ENCODE peak calls at places on chromosome 17, in seven cellular contexts. One of them, this sample, is unnamed.

GRCh38 chr17:19255279-19255678 is 18.1 kb downstream of the EPN2 start:
- DNase-seq in fibroblast of villous mesenchyme: no peak
- DNase-seq in activated T-cell treated with anti-CD3 and anti-CD28 coated beads for 1 hour: no peak
- DNase-seq in head of caudate nucleus: no peak
- DNase-seq in NK-92 treated with Interleukin-12 subunit alpha and Interleukin-12 subunit beta, amount 100 ng/mL, for 24 hours: no peak
- DNase-seq in Calu3: no peak
- DNase-seq in stimulated activated CD4-positive, alpha-beta T cell treated with anti-CD3 and anti-CD28 coated beads, Interleukin-1b, Interleukin-23, amount 100 ng/mL, for 24 hours: no peak
- DNase-seq in this sample: no peak

GRCh38 chr17:41324180-41325075 is 8.9 kb upstream of the KRTAP17-1 start:
- DNase-seq in fibroblast of villous mesenchyme: peak
- DNase-seq in activated T-cell treated with anti-CD3 and anti-CD28 coated beads for 1 hour: no peak
- DNase-seq in head of caudate nucleus: no peak
- DNase-seq in NK-92 treated with Interleukin-12 subunit alpha and Interleukin-12 subunit beta, amount 100 ng/mL, for 24 hours: no peak
- DNase-seq in Calu3: peak
- DNase-seq in stimulated activated CD4-positive, alpha-beta T cell treated with anti-CD3 and anti-CD28 coated beads, Interleukin-1b, Interleukin-23, amount 100 ng/mL, for 24 hours: no peak
- DNase-seq in this sample: no peak

GRCh38 chr17:79991924-79992656 is 43.6 kb downstream of the TBC1D16 start:
- DNase-seq in fibroblast of villous mesenchyme: peak
- DNase-seq in activated T-cell treated with anti-CD3 and anti-CD28 coated beads for 1 hour: no peak
- DNase-seq in head of caudate nucleus: no peak
- DNase-seq in NK-92 treated with Interleukin-12 subunit alpha and Interleukin-12 subunit beta, amount 100 ng/mL, for 24 hours: no peak
- DNase-seq in Calu3: peak
- DNase-seq in stimulated activated CD4-positive, alpha-beta T cell treated with anti-CD3 and anti-CD28 coated beads, Interleukin-1b, Interleukin-23, amount 100 ng/mL, for 24 hours: no peak
- DNase-seq in this sample: no peak

GRCh38 chr17:75412455-75413317 is 7.2 kb upstream of the GRB2 start:
- DNase-seq in fibroblast of villous mesenchyme: peak
- DNase-seq in activated T-cell treated with anti-CD3 and anti-CD28 coated beads for 1 hour: peak
- DNase-seq in head of caudate nucleus: no peak
- DNase-seq in NK-92 treated with Interleukin-12 subunit alpha and Interleukin-12 subunit beta, amount 100 ng/mL, for 24 hours: peak
- DNase-seq in Calu3: peak
- DNase-seq in stimulated activated CD4-positive, alpha-beta T cell treated with anti-CD3 and anti-CD28 coated beads, Interleukin-1b, Interleukin-23, amount 100 ng/mL, for 24 hours: peak
- DNase-seq in this sample: peak

GRCh38 chr17:43661699-43662431 is at the start of gene MEOX1:
- DNase-seq in fibroblast of villous mesenchyme: peak
- DNase-seq in activated T-cell treated with anti-CD3 and anti-CD28 coated beads for 1 hour: no peak
- DNase-seq in head of caudate nucleus: no peak
- DNase-seq in NK-92 treated with Interleukin-12 subunit alpha and Interleukin-12 subunit beta, amount 100 ng/mL, for 24 hours: no peak
- DNase-seq in Calu3: no peak
- DNase-seq in stimulated activated CD4-positive, alpha-beta T cell treated with anti-CD3 and anti-CD28 coated beads, Interleukin-1b, Interleukin-23, amount 100 ng/mL, for 24 hours: peak
- DNase-seq in this sample: no peak

GRCh38 chr17:8064590-8065019 is 22.9 kb downstream of the ALOX12B start:
- DNase-seq in fibroblast of villous mesenchyme: no peak
- DNase-seq in activated T-cell treated with anti-CD3 and anti-CD28 coated beads for 1 hour: no peak
- DNase-seq in head of caudate nucleus: no peak
- DNase-seq in NK-92 treated with Interleukin-12 subunit alpha and Interleukin-12 subunit beta, amount 100 ng/mL, for 24 hours: no peak
- DNase-seq in Calu3: no peak
- DNase-seq in stimulated activated CD4-positive, alpha-beta T cell treated with anti-CD3 and anti-CD28 coated beads, Interleukin-1b, Interleukin-23, amount 100 ng/mL, for 24 hours: no peak
- DNase-seq in this sample: no peak

GRCh38 chr17:75552847-75553552 is 27.5 kb downstream of the LLGL2 start:
- DNase-seq in fibroblast of villous mesenchyme: peak
- DNase-seq in activated T-cell treated with anti-CD3 and anti-CD28 coated beads for 1 hour: no peak
- DNase-seq in head of caudate nucleus: no peak
- DNase-seq in NK-92 treated with Interleukin-12 subunit alpha and Interleukin-12 subunit beta, amount 100 ng/mL, for 24 hours: no peak
- DNase-seq in Calu3: no peak
- DNase-seq in stimulated activated CD4-positive, alpha-beta T cell treated with anti-CD3 and anti-CD28 coated beads, Interleukin-1b, Interleukin-23, amount 100 ng/mL, for 24 hours: no peak
- DNase-seq in this sample: no peak

GRCh38 chr17:66175892-66176291 is 16.0 kb downstream of the CEP112 start:
- DNase-seq in fibroblast of villous mesenchyme: no peak
- DNase-seq in activated T-cell treated with anti-CD3 and anti-CD28 coated beads for 1 hour: no peak
- DNase-seq in head of caudate nucleus: no peak
- DNase-seq in NK-92 treated with Interleukin-12 subunit alpha and Interleukin-12 subunit beta, amount 100 ng/mL, for 24 hours: no peak
- DNase-seq in Calu3: no peak
- DNase-seq in stimulated activated CD4-positive, alpha-beta T cell treated with anti-CD3 and anti-CD28 coated beads, Interleukin-1b, Interleukin-23, amount 100 ng/mL, for 24 hours: no peak
- DNase-seq in this sample: no peak

GRCh38 chr17:41739661-41740352 is 5.4 kb upstream of the HAP1 start:
- DNase-seq in fibroblast of villous mesenchyme: peak
- DNase-seq in activated T-cell treated with anti-CD3 and anti-CD28 coated beads for 1 hour: no peak
- DNase-seq in head of caudate nucleus: no peak
- DNase-seq in NK-92 treated with Interleukin-12 subunit alpha and Interleukin-12 subunit beta, amount 100 ng/mL, for 24 hours: no peak
- DNase-seq in Calu3: peak
- DNase-seq in stimulated activated CD4-positive, alpha-beta T cell treated with anti-CD3 and anti-CD28 coated beads, Interleukin-1b, Interleukin-23, amount 100 ng/mL, for 24 hours: no peak
- DNase-seq in this sample: no peak

GRCh38 chr17:68021963-68022362 is 13.6 kb upstream of the KPNA2 start:
- DNase-seq in fibroblast of villous mesenchyme: no peak
- DNase-seq in activated T-cell treated with anti-CD3 and anti-CD28 coated beads for 1 hour: no peak
- DNase-seq in head of caudate nucleus: no peak
- DNase-seq in NK-92 treated with Interleukin-12 subunit alpha and Interleukin-12 subunit beta, amount 100 ng/mL, for 24 hours: no peak
- DNase-seq in Calu3: no peak
- DNase-seq in stimulated activated CD4-positive, alpha-beta T cell treated with anti-CD3 and anti-CD28 coated beads, Interleukin-1b, Interleukin-23, amount 100 ng/mL, for 24 hours: no peak
- DNase-seq in this sample: no peak

GRCh38 chr17:78272181-78272913 is 40.9 kb downstream of the TMEM235 start:
- DNase-seq in fibroblast of villous mesenchyme: peak
- DNase-seq in activated T-cell treated with anti-CD3 and anti-CD28 coated beads for 1 hour: peak
- DNase-seq in head of caudate nucleus: peak
- DNase-seq in NK-92 treated with Interleukin-12 subunit alpha and Interleukin-12 subunit beta, amount 100 ng/mL, for 24 hours: no peak
- DNase-seq in Calu3: peak
- DNase-seq in stimulated activated CD4-positive, alpha-beta T cell treated with anti-CD3 and anti-CD28 coated beads, Interleukin-1b, Interleukin-23, amount 100 ng/mL, for 24 hours: peak
- DNase-seq in this sample: peak

GRCh38 chr17:81294512-81295030 is 536 bp downstream of the SLC38A10 start:
- DNase-seq in fibroblast of villous mesenchyme: peak
- DNase-seq in activated T-cell treated with anti-CD3 and anti-CD28 coated beads for 1 hour: no peak
- DNase-seq in head of caudate nucleus: no peak
- DNase-seq in NK-92 treated with Interleukin-12 subunit alpha and Interleukin-12 subunit beta, amount 100 ng/mL, for 24 hours: no peak
- DNase-seq in Calu3: peak
- DNase-seq in stimulated activated CD4-positive, alpha-beta T cell treated with anti-CD3 and anti-CD28 coated beads, Interleukin-1b, Interleukin-23, amount 100 ng/mL, for 24 hours: no peak
- DNase-seq in this sample: no peak

GRCh38 chr17:48599373-48599772 is 5.4 kb downstream of the HOXB6 start:
- DNase-seq in fibroblast of villous mesenchyme: no peak
- DNase-seq in activated T-cell treated with anti-CD3 and anti-CD28 coated beads for 1 hour: no peak
- DNase-seq in head of caudate nucleus: no peak
- DNase-seq in NK-92 treated with Interleukin-12 subunit alpha and Interleukin-12 subunit beta, amount 100 ng/mL, for 24 hours: no peak
- DNase-seq in Calu3: no peak
- DNase-seq in stimulated activated CD4-positive, alpha-beta T cell treated with anti-CD3 and anti-CD28 coated beads, Interleukin-1b, Interleukin-23, amount 100 ng/mL, for 24 hours: no peak
- DNase-seq in this sample: no peak

GRCh38 chr17:50037321-50038107 is 18.4 kb upstream of the ITGA3 start:
- DNase-seq in fibroblast of villous mesenchyme: peak
- DNase-seq in activated T-cell treated with anti-CD3 and anti-CD28 coated beads for 1 hour: no peak
- DNase-seq in head of caudate nucleus: no peak
- DNase-seq in NK-92 treated with Interleukin-12 subunit alpha and Interleukin-12 subunit beta, amount 100 ng/mL, for 24 hours: no peak
- DNase-seq in Calu3: no peak
- DNase-seq in stimulated activated CD4-positive, alpha-beta T cell treated with anti-CD3 and anti-CD28 coated beads, Interleukin-1b, Interleukin-23, amount 100 ng/mL, for 24 hours: no peak
- DNase-seq in this sample: no peak

GRCh38 chr17:35167046-35167445 is 19.4 kb downstream of the UNC45B start:
- DNase-seq in fibroblast of villous mesenchyme: no peak
- DNase-seq in activated T-cell treated with anti-CD3 and anti-CD28 coated beads for 1 hour: no peak
- DNase-seq in head of caudate nucleus: no peak
- DNase-seq in NK-92 treated with Interleukin-12 subunit alpha and Interleukin-12 subunit beta, amount 100 ng/mL, for 24 hours: no peak
- DNase-seq in Calu3: no peak
- DNase-seq in stimulated activated CD4-positive, alpha-beta T cell treated with anti-CD3 and anti-CD28 coated beads, Interleukin-1b, Interleukin-23, amount 100 ng/mL, for 24 hours: no peak
- DNase-seq in this sample: no peak

GRCh38 chr17:74842146-74842598 is 17.5 kb downstream of the GRIN2C start:
- DNase-seq in fibroblast of villous mesenchyme: no peak
- DNase-seq in activated T-cell treated with anti-CD3 and anti-CD28 coated beads for 1 hour: no peak
- DNase-seq in head of caudate nucleus: no peak
- DNase-seq in NK-92 treated with Interleukin-12 subunit alpha and Interleukin-12 subunit beta, amount 100 ng/mL, for 24 hours: no peak
- DNase-seq in Calu3: no peak
- DNase-seq in stimulated activated CD4-positive, alpha-beta T cell treated with anti-CD3 and anti-CD28 coated beads, Interleukin-1b, Interleukin-23, amount 100 ng/mL, for 24 hours: no peak
- DNase-seq in this sample: no peak

GRCh38 chr17:39167492-39167891 is 1.5 kb upstream of the ARL5C start:
- DNase-seq in fibroblast of villous mesenchyme: peak
- DNase-seq in activated T-cell treated with anti-CD3 and anti-CD28 coated beads for 1 hour: no peak
- DNase-seq in head of caudate nucleus: no peak
- DNase-seq in NK-92 treated with Interleukin-12 subunit alpha and Interleukin-12 subunit beta, amount 100 ng/mL, for 24 hours: peak
- DNase-seq in Calu3: no peak
- DNase-seq in stimulated activated CD4-positive, alpha-beta T cell treated with anti-CD3 and anti-CD28 coated beads, Interleukin-1b, Interleukin-23, amount 100 ng/mL, for 24 hours: no peak
- DNase-seq in this sample: no peak

GRCh38 chr17:40906613-40907012 is 21.6 kb upstream of the KRT20 start:
- DNase-seq in fibroblast of villous mesenchyme: no peak
- DNase-seq in activated T-cell treated with anti-CD3 and anti-CD28 coated beads for 1 hour: no peak
- DNase-seq in head of caudate nucleus: no peak
- DNase-seq in NK-92 treated with Interleukin-12 subunit alpha and Interleukin-12 subunit beta, amount 100 ng/mL, for 24 hours: no peak
- DNase-seq in Calu3: no peak
- DNase-seq in stimulated activated CD4-positive, alpha-beta T cell treated with anti-CD3 and anti-CD28 coated beads, Interleukin-1b, Interleukin-23, amount 100 ng/mL, for 24 hours: no peak
- DNase-seq in this sample: no peak

GRCh38 chr17:33124871-33125551 is 133.4 kb downstream of the SPACA3 start:
- DNase-seq in fibroblast of villous mesenchyme: no peak
- DNase-seq in activated T-cell treated with anti-CD3 and anti-CD28 coated beads for 1 hour: no peak
- DNase-seq in head of caudate nucleus: no peak
- DNase-seq in NK-92 treated with Interleukin-12 subunit alpha and Interleukin-12 subunit beta, amount 100 ng/mL, for 24 hours: no peak
- DNase-seq in Calu3: no peak
- DNase-seq in stimulated activated CD4-positive, alpha-beta T cell treated with anti-CD3 and anti-CD28 coated beads, Interleukin-1b, Interleukin-23, amount 100 ng/mL, for 24 hours: no peak
- DNase-seq in this sample: no peak

GRCh38 chr17:61545335-61545938 is 45.6 kb downstream of the NACA2 start:
- DNase-seq in fibroblast of villous mesenchyme: no peak
- DNase-seq in activated T-cell treated with anti-CD3 and anti-CD28 coated beads for 1 hour: no peak
- DNase-seq in head of caudate nucleus: no peak
- DNase-seq in NK-92 treated with Interleukin-12 subunit alpha and Interleukin-12 subunit beta, amount 100 ng/mL, for 24 hours: no peak
- DNase-seq in Calu3: no peak
- DNase-seq in stimulated activated CD4-positive, alpha-beta T cell treated with anti-CD3 and anti-CD28 coated beads, Interleukin-1b, Interleukin-23, amount 100 ng/mL, for 24 hours: no peak
- DNase-seq in this sample: no peak

GRCh38 chr17:57567278-57567677 is 177.8 kb downstream of the CCDC182 start:
- DNase-seq in fibroblast of villous mesenchyme: no peak
- DNase-seq in activated T-cell treated with anti-CD3 and anti-CD28 coated beads for 1 hour: no peak
- DNase-seq in head of caudate nucleus: no peak
- DNase-seq in NK-92 treated with Interleukin-12 subunit alpha and Interleukin-12 subunit beta, amount 100 ng/mL, for 24 hours: no peak
- DNase-seq in Calu3: no peak
- DNase-seq in stimulated activated CD4-positive, alpha-beta T cell treated with anti-CD3 and anti-CD28 coated beads, Interleukin-1b, Interleukin-23, amount 100 ng/mL, for 24 hours: no peak
- DNase-seq in this sample: no peak

GRCh38 chr17:72972263-72972951 is 120.1 kb downstream of the SLC39A11 start:
- DNase-seq in fibroblast of villous mesenchyme: no peak
- DNase-seq in activated T-cell treated with anti-CD3 and anti-CD28 coated beads for 1 hour: no peak
- DNase-seq in head of caudate nucleus: no peak
- DNase-seq in NK-92 treated with Interleukin-12 subunit alpha and Interleukin-12 subunit beta, amount 100 ng/mL, for 24 hours: no peak
- DNase-seq in Calu3: no peak
- DNase-seq in stimulated activated CD4-positive, alpha-beta T cell treated with anti-CD3 and anti-CD28 coated beads, Interleukin-1b, Interleukin-23, amount 100 ng/mL, for 24 hours: no peak
- DNase-seq in this sample: no peak

GRCh38 chr17:81064746-81065475 is 30.0 kb downstream of the BAIAP2 start:
- DNase-seq in fibroblast of villous mesenchyme: peak
- DNase-seq in activated T-cell treated with anti-CD3 and anti-CD28 coated beads for 1 hour: no peak
- DNase-seq in head of caudate nucleus: peak
- DNase-seq in NK-92 treated with Interleukin-12 subunit alpha and Interleukin-12 subunit beta, amount 100 ng/mL, for 24 hours: no peak
- DNase-seq in Calu3: peak
- DNase-seq in stimulated activated CD4-positive, alpha-beta T cell treated with anti-CD3 and anti-CD28 coated beads, Interleukin-1b, Interleukin-23, amount 100 ng/mL, for 24 hours: no peak
- DNase-seq in this sample: no peak

GRCh38 chr17:77615672-77616242 is 342.7 kb upstream of the TNRC6C start:
- DNase-seq in fibroblast of villous mesenchyme: no peak
- DNase-seq in activated T-cell treated with anti-CD3 and anti-CD28 coated beads for 1 hour: no peak
- DNase-seq in head of caudate nucleus: no peak
- DNase-seq in NK-92 treated with Interleukin-12 subunit alpha and Interleukin-12 subunit beta, amount 100 ng/mL, for 24 hours: no peak
- DNase-seq in Calu3: no peak
- DNase-seq in stimulated activated CD4-positive, alpha-beta T cell treated with anti-CD3 and anti-CD28 coated beads, Interleukin-1b, Interleukin-23, amount 100 ng/mL, for 24 hours: no peak
- DNase-seq in this sample: no peak

GRCh38 chr17:77377836-77378235 is 237.1 kb downstream of the SEC14L1 start:
- DNase-seq in fibroblast of villous mesenchyme: no peak
- DNase-seq in activated T-cell treated with anti-CD3 and anti-CD28 coated beads for 1 hour: no peak
- DNase-seq in head of caudate nucleus: no peak
- DNase-seq in NK-92 treated with Interleukin-12 subunit alpha and Interleukin-12 subunit beta, amount 100 ng/mL, for 24 hours: no peak
- DNase-seq in Calu3: no peak
- DNase-seq in stimulated activated CD4-positive, alpha-beta T cell treated with anti-CD3 and anti-CD28 coated beads, Interleukin-1b, Interleukin-23, amount 100 ng/mL, for 24 hours: no peak
- DNase-seq in this sample: no peak

GRCh38 chr17:10018461-10018891 is 113.4 kb upstream of the RCVRN start:
- DNase-seq in fibroblast of villous mesenchyme: no peak
- DNase-seq in activated T-cell treated with anti-CD3 and anti-CD28 coated beads for 1 hour: no peak
- DNase-seq in head of caudate nucleus: no peak
- DNase-seq in NK-92 treated with Interleukin-12 subunit alpha and Interleukin-12 subunit beta, amount 100 ng/mL, for 24 hours: no peak
- DNase-seq in Calu3: no peak
- DNase-seq in stimulated activated CD4-positive, alpha-beta T cell treated with anti-CD3 and anti-CD28 coated beads, Interleukin-1b, Interleukin-23, amount 100 ng/mL, for 24 hours: no peak
- DNase-seq in this sample: no peak